ENCODE peak calls at places on chromosomes 16 and 17, in four cellular contexts. One of them, this sample, is unnamed.

GRCh38 chr17:10114931-10115535 is 83.4 kb downstream of the GAS7 start:
- DNase-seq in fibroblast of mammary gland: peak
- DNase-seq in stomach: peak
- DNase-seq in foreskin keratinocyte: peak
- DNase-seq in this sample: peak

GRCh38 chr17:4858068-4858879 is 25.1 kb downstream of the MINK1 start:
- DNase-seq in fibroblast of mammary gland: no peak
- DNase-seq in stomach: no peak
- DNase-seq in foreskin keratinocyte: no peak
- DNase-seq in this sample: no peak

GRCh38 chr17:5237541-5238016 is 2.9 kb upstream of the SCIMP start:
- DNase-seq in fibroblast of mammary gland: peak
- DNase-seq in stomach: peak
- DNase-seq in foreskin keratinocyte: peak
- DNase-seq in this sample: peak

GRCh38 chr17:50426814-50427787 is 1.1 kb downstream of the ACSF2 start:
- DNase-seq in fibroblast of mammary gland: peak
- DNase-seq in stomach: peak
- DNase-seq in foreskin keratinocyte: peak
- DNase-seq in this sample: peak

GRCh38 chr17:77881545-77881944 is 77.0 kb upstream of the TNRC6C start:
- DNase-seq in fibroblast of mammary gland: peak
- DNase-seq in stomach: peak
- DNase-seq in foreskin keratinocyte: no peak
- DNase-seq in this sample: peak

GRCh38 chr17:62083651-62084050 is 18.6 kb upstream of the MED13 start:
- DNase-seq in fibroblast of mammary gland: no peak
- DNase-seq in stomach: no peak
- DNase-seq in foreskin keratinocyte: no peak
- DNase-seq in this sample: no peak

GRCh38 chr16:56115817-56116576 is 75.3 kb upstream of the GNAO1 start:
- DNase-seq in fibroblast of mammary gland: no peak
- DNase-seq in stomach: no peak
- DNase-seq in foreskin keratinocyte: no peak
- DNase-seq in this sample: no peak

GRCh38 chr16:30561212-30561816 is 3.1 kb upstream of the ZNF764 start:
- DNase-seq in fibroblast of mammary gland: peak
- DNase-seq in stomach: peak
- DNase-seq in foreskin keratinocyte: no peak
- DNase-seq in this sample: no peak

GRCh38 chr17:11940904-11941303 is 56.4 kb downstream of the ZNF18 start:
- DNase-seq in fibroblast of mammary gland: no peak
- DNase-seq in stomach: no peak
- DNase-seq in foreskin keratinocyte: no peak
- DNase-seq in this sample: no peak

GRCh38 chr16:49353650-49354049 is 20.0 kb upstream of the C16orf78 start:
- DNase-seq in fibroblast of mammary gland: peak
- DNase-seq in stomach: no peak
- DNase-seq in foreskin keratinocyte: no peak
- DNase-seq in this sample: no peak

GRCh38 chr17:78173025-78173715 is 4.8 kb downstream of the SYNGR2 start:
- DNase-seq in fibroblast of mammary gland: no peak
- DNase-seq in stomach: no peak
- DNase-seq in foreskin keratinocyte: no peak
- DNase-seq in this sample: no peak

GRCh38 chr17:67326440-67326839 is 39.9 kb downstream of the PSMD12 start:
- DNase-seq in fibroblast of mammary gland: no peak
- DNase-seq in stomach: no peak
- DNase-seq in foreskin keratinocyte: no peak
- DNase-seq in this sample: no peak

DNA sequence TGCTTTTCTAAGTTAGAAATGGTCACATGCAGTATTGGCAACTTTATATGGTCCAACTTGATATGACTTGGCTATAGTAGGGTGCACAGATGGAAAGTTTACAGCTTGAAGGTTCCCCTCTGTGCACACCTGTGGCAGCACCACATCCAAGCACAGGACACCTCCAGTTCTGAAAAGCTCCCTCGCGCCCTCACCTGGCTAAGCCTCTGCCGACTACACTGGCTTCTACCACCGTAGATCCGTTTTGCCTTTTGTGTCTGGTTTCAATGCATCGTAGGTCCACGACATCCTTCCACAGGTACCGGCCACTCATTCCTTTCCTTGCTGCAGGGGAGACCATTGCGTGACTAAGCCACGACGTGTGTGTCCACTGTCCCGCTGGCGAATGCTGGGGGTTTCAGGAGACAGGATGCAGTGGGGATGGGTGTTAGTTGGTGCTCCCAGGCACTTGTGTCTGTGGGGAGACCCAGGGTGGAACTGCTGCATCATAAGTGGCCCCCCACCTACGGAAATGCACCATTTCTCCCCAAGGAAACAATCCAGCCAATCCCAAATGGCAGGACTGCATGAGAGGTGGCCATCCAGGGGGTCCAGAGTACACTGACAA is 4.9 kb upstream of the RASD1 start:
- DNase-seq in fibroblast of mammary gland: no peak
- DNase-seq in stomach: no peak
- DNase-seq in foreskin keratinocyte: no peak
- DNase-seq in this sample: peak
- TF ChIP-seq CTCF in fibroblast of mammary gland: peak
- TF ChIP-seq CTCF in stomach: no peak
- TF ChIP-seq CTCF in foreskin keratinocyte: peak
- TF ChIP-seq CTCF in this sample: peak

GRCh38 chr17:76088041-76088867 is 9.3 kb downstream of the ZACN start:
- DNase-seq in fibroblast of mammary gland: no peak
- DNase-seq in stomach: no peak
- DNase-seq in foreskin keratinocyte: no peak
- DNase-seq in this sample: no peak
- TF ChIP-seq CTCF in fibroblast of mammary gland: no peak
- TF ChIP-seq CTCF in stomach: no peak
- TF ChIP-seq CTCF in foreskin keratinocyte: peak
- TF ChIP-seq CTCF in this sample: no peak

DNA sequence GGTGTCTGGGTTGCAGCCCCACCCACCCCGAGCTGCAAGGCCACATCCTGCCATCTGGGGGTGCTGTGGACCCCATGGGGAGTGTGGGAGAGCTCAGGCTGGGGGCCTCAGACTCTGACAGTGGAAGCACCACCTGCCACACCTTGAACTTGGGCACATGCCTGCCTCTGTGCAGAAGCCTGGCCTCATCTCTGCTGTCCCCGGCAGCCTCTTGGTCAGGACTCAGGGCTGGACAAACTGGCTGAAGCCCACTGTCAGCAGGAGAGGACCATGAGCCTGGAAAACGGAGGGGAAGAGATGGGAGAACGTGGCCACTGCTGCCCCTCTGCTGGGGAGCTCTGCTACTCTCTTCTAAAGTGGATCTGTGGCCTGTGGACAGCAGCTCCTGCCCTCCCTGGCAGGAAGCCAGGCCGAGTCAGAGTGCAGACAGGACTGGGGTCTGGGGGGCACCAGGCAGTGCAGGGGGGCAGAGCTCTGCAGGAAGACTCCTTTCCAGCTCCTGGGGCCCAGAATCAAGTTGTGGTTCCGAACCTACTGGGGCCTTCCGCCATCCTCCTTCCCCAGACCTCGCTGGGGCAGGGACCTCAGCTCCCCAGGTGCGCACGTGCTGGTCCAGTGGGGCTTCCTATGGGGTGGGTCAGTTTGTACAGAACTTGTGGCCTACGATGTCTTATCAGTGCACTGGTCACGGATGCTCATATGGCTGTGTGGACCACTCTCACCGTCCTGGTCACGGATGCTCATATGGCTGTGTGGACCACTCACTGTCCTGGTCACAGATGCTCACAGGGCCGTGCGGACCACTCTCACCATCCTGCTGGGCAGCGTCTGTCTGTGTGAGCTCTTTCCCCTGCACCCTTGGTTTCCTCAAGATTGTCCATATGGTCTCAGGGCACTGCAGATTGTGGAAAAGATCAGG is 207.7 kb downstream of the LAT start:
- DNase-seq in fibroblast of mammary gland: no peak
- DNase-seq in stomach: no peak
- DNase-seq in foreskin keratinocyte: no peak
- DNase-seq in this sample: no peak
- TF ChIP-seq CTCF in fibroblast of mammary gland: peak
- TF ChIP-seq CTCF in stomach: no peak
- TF ChIP-seq CTCF in foreskin keratinocyte: peak
- TF ChIP-seq CTCF in this sample: no peak

GRCh38 chr17:44901323-44901965 is 2.2 kb upstream of the EFTUD2 start:
- DNase-seq in fibroblast of mammary gland: peak
- DNase-seq in stomach: no peak
- DNase-seq in foreskin keratinocyte: no peak
- DNase-seq in this sample: no peak
- TF ChIP-seq CTCF in fibroblast of mammary gland: peak
- TF ChIP-seq CTCF in stomach: no peak
- TF ChIP-seq CTCF in foreskin keratinocyte: peak
- TF ChIP-seq CTCF in this sample: no peak

GRCh38 chr17:79505199-79505598 is 105.7 kb downstream of the RBFOX3 start:
- DNase-seq in fibroblast of mammary gland: no peak
- DNase-seq in stomach: no peak
- DNase-seq in foreskin keratinocyte: no peak
- DNase-seq in this sample: no peak

GRCh38 chr17:79508291-79508716 is 102.5 kb downstream of the RBFOX3 start:
- DNase-seq in fibroblast of mammary gland: no peak
- DNase-seq in stomach: no peak
- DNase-seq in foreskin keratinocyte: no peak
- DNase-seq in this sample: no peak

GRCh38 chr17:79509008-79509407 is 101.8 kb downstream of the RBFOX3 start:
- DNase-seq in fibroblast of mammary gland: no peak
- DNase-seq in stomach: no peak
- DNase-seq in foreskin keratinocyte: no peak
- DNase-seq in this sample: no peak

GRCh38 chr17:79506150-79506870 is 104.5 kb downstream of the RBFOX3 start:
- DNase-seq in fibroblast of mammary gland: no peak
- DNase-seq in stomach: no peak
- DNase-seq in foreskin keratinocyte: no peak
- DNase-seq in this sample: no peak

DNA sequence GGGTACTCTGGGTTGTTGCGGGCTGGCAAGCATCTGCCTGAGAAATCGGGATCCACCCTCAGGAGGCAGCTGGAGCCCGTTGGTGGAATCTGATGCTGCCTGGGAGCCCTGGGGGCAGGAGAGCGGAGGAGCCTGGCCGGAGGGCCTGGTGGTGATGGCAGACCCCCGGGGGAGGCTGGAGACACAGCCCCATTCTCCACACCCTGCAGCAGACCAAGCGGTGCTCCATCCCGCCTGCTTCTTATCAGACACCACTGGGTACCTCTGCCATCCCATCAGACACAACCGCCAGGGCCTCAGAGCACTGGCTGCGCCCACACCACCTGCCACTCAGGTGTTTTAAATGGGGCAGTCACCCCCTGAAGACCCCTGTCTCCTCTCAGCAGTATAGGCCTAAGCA is 103.9 kb downstream of the RBFOX3 start:
- DNase-seq in fibroblast of mammary gland: no peak
- DNase-seq in stomach: no peak
- DNase-seq in foreskin keratinocyte: no peak
- DNase-seq in this sample: no peak
- TF ChIP-seq CTCF in fibroblast of mammary gland: no peak
- TF ChIP-seq CTCF in stomach: no peak
- TF ChIP-seq CTCF in foreskin keratinocyte: no peak
- TF ChIP-seq CTCF in this sample: no peak

GRCh38 chr17:80203448-80204092 is 16.6 kb downstream of the SGSH start:
- DNase-seq in fibroblast of mammary gland: no peak
- DNase-seq in stomach: no peak
- DNase-seq in foreskin keratinocyte: no peak
- DNase-seq in this sample: no peak
- TF ChIP-seq CTCF in fibroblast of mammary gland: no peak
- TF ChIP-seq CTCF in stomach: no peak
- TF ChIP-seq CTCF in foreskin keratinocyte: no peak
- TF ChIP-seq CTCF in this sample: no peak

GRCh38 chr17:40109471-40109824 is 9.1 kb upstream of the NR1D1 start:
- DNase-seq in fibroblast of mammary gland: peak
- DNase-seq in stomach: no peak
- DNase-seq in foreskin keratinocyte: no peak
- DNase-seq in this sample: no peak
- TF ChIP-seq CTCF in fibroblast of mammary gland: peak
- TF ChIP-seq CTCF in stomach: no peak
- TF ChIP-seq CTCF in foreskin keratinocyte: peak
- TF ChIP-seq CTCF in this sample: peak

DNA sequence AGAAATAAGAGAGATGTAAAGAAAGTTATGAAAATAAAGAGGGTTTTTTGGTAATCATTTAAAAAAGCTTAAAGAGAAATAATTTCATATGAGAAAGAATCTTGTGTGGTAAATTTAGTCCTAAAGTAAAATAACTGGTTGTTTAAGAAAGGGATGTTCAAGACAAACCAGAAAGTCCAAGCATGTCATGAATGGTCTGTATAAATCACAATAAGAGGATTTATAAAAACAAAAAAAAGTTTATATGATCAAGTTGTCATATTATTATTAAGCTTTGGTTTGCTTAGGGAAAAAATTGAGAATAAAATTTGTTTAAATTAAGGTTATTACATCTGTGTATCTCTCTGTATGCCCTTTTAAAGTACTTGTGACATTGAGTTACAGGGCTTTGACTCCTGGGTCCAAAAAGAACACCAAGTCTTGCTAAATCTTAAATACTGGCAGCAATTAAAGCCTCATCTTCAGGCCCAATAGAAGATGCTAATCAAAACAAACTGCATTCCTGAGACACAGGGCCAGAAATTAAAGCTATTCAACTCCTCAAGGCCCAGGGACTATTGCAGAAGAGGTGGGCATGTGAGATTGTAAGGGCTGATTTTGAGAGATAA is 15.6 kb upstream of the TRIM25 start:
- DNase-seq in fibroblast of mammary gland: peak
- DNase-seq in stomach: no peak
- DNase-seq in foreskin keratinocyte: no peak
- DNase-seq in this sample: no peak
- TF ChIP-seq CTCF in fibroblast of mammary gland: no peak
- TF ChIP-seq CTCF in stomach: no peak
- TF ChIP-seq CTCF in foreskin keratinocyte: no peak
- TF ChIP-seq CTCF in this sample: no peak

GRCh38 chr16:2148714-2149629 is 547 bp downstream of the RAB26 start:
- DNase-seq in fibroblast of mammary gland: peak
- DNase-seq in stomach: peak
- DNase-seq in foreskin keratinocyte: no peak
- DNase-seq in this sample: peak
- TF ChIP-seq CTCF in fibroblast of mammary gland: no peak
- TF ChIP-seq CTCF in stomach: no peak
- TF ChIP-seq CTCF in foreskin keratinocyte: peak
- TF ChIP-seq CTCF in this sample: no peak

This sample was measured in hepatocyte.